ENCODE peak calls at places on chromosomes 6 and 20, in four cellular contexts. M, I, S and B are unnamed samples.

GRCh38 chr6:43702522-43703440 is 15.2 kb upstream of the MRPS18A start:
- DNase-seq in M (peak), S (no peak), I (peak), B (peak)

GRCh38 chr6:125722886-125723285 is 26.5 kb upstream of the HEY2 start:
- DNase-seq in M (no peak), S (no peak), I (no peak), B (no peak)

GRCh38 chr6:167229586-167229985 is 61.5 kb upstream of the UNC93A start:
- DNase-seq in I (no peak), S (no peak), M (no peak), B (no peak)

GRCh38 chr6:148329568-148330299 is 12.9 kb upstream of the SASH1 start:
- DNase-seq in S (no peak), M (no peak), I (no peak), B (no peak)

GRCh38 chr6:144332177-144332576 is 47.0 kb downstream of the UTRN start:
- DNase-seq in M (no peak), I (no peak), S (no peak), B (no peak)

GRCh38 chr6:104682722-104683643 is 176.7 kb downstream of the HACE1 start:
- DNase-seq in S (no peak), M (peak), I (peak), B (peak)

GRCh38 chr6:73782911-73783310 is 86.9 kb downstream of the CD109 start:
- DNase-seq in M (no peak), S (no peak), I (no peak), B (no peak)

GRCh38 chr6:48151142-48151541 is 40.1 kb upstream of the PTCHD4 start:
- DNase-seq in M (no peak), S (no peak), I (no peak), B (no peak)

GRCh38 chr6:27091661-27092315 is 155.7 kb upstream of the PRSS16 start:
- DNase-seq in S (peak), M (peak), I (peak), B (peak)

GRCh38 chr20:48771542-48771941 is 56.3 kb downstream of the PREX1 start:
- DNase-seq in S (no peak), M (no peak), I (no peak), B (peak)

GRCh38 chr6:132392792-132393191 is 8.5 kb downstream of the MOXD1 start:
- DNase-seq in M (no peak), S (no peak), I (peak), B (no peak)

GRCh38 chr6:162854228-162854627 is 126.5 kb downstream of the PACRG start:
- DNase-seq in I (no peak), S (no peak), M (no peak), B (no peak)

GRCh38 chr20:59765599-59766177 is 161.3 kb downstream of the PHACTR3 start:
- DNase-seq in S (no peak), I (no peak), M (no peak), B (peak)

GRCh38 chr6:81612136-81612535 is 140.3 kb downstream of the TENT5A start:
- DNase-seq in M (no peak), S (no peak), I (no peak), B (no peak)

GRCh38 chr6:122678841-122679240 is 68.6 kb downstream of the PKIB start:
- DNase-seq in S (no peak), I (no peak), M (no peak), B (no peak)

GRCh38 chr20:44642203-44643153 is 9.0 kb downstream of the ADA start:
- DNase-seq in I (peak), M (no peak), S (peak), B (peak)

GRCh38 chr6:118586741-118587485 is 38.8 kb downstream of the PLN start:
- DNase-seq in I (no peak), S (no peak), M (no peak), B (no peak)

GRCh38 chr20:57075181-57075580 is 191.3 kb downstream of the BMP7 start:
- DNase-seq in I (no peak), S (no peak), M (no peak), B (no peak)

GRCh38 chr20:60254901-60255411 is 296.7 kb downstream of the CDH26 start:
- DNase-seq in M (no peak), S (no peak), I (no peak), B (no peak)

GRCh38 chr6:42923656-42924055 is 5.6 kb upstream of the CNPY3 start:
- DNase-seq in I (no peak), M (no peak), S (no peak), B (no peak)

GRCh38 chr6:29831776-29832175 is 4.2 kb downstream of the HLA-G start:
- DNase-seq in M (no peak), I (no peak), S (no peak), B (no peak)

GRCh38 chr6:138526822-138527235 is 27.5 kb upstream of the NHSL1 start:
- DNase-seq in S (no peak), M (no peak), I (peak), B (no peak)
- TF ChIP-seq CBX5 in S (no peak), M (no peak), I (no peak), B (no peak)

DNA sequence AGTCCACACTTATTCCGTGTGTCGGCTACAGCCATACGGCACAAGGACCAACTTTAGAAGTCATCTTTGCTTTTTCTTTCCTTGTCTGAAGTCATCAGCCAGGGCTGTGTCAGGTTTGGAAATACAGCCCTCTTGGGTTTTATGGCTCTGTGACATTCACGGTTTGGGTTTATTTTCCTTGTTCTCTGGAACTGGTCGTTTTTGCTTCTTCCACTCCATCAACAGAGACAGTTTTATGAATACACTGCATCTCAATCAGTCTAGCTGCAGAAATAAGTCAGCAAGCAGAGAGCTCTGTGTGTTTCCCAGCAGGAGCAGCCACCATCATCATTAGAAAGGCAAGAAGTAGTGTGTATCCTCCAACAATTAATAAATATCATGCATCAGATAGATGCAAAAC is 132.5 kb downstream of the TBC1D7 start:
- DNase-seq in M (no peak), S (no peak), I (no peak), B (no peak)
- TF ChIP-seq EP300 in M (no peak), S (no peak), I (no peak), B (no peak)

DNA sequence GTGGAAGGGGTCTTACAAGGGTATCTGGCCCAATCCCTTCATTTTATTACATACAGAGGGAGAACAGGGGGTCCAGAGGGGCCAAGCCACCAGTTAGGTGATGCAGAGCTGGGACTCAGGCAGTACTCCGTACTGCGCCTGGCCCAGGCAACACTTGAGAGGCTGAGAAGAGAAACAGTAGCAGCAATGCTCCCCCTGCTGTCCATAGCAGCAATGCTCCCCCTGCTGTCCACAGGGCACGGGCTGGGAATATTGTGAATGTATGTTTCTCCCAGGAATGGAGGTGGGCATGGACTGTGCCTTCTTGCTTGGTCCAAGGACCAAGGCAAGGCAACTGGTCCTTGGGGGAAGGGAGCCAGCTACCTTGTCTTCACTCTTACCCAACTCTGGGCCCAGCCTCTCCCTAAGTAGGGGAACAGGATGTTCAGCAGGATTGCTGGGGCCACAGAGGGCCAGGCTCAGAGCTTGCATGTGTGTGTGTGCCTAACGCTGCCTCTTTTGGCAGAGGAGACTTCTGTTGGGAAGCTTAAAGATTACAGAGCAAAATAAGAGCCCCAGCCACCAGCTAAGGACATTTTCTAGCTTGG is 14.8 kb upstream of the FAM83C start:
- DNase-seq in I (peak), M (no peak), S (no peak), B (peak)
- TF ChIP-seq CBX5 in I (peak), M (no peak), S (no peak), B (no peak)

GRCh38 chr6:113970808-113971676 is at the start of gene HDAC2:
- DNase-seq in S (peak), I (peak), M (peak), B (peak)
- TF ChIP-seq EP300 in S (peak), I (no peak), M (no peak), B (peak)

DNA sequence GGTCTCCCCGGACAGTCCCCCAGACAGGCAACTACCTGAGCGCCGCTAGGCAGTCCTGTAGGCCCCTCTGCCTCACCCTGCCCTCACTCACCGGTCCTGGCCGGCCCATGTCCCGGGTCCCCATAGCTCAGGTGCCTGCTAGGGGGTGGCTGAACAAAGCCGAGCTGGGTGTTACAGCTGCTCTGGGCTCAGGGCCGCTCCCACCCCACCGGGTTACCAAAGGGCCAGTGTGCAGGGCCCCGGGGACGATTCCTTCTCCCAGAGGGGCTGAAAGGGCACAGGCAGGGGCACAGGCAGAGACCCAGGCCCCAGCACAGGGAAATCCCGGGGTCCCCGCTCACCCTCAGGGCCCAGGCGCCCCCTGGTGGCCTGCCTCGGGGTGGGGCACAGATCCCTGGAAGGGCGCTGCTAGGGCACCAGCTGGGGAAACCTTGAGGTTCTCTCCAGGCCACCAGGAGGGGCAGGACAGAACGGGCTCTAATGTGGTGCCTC is 118.4 kb downstream of the GRM4 start:
- DNase-seq in I (peak), M (peak), S (no peak), B (peak)
- TF ChIP-seq CBX5 in I (no peak), M (no peak), S (no peak), B (no peak)

GRCh38 chr6:116307001-116307400 is 27.3 kb upstream of the TSPYL1 start:
- DNase-seq in I (no peak), S (no peak), M (no peak), B (no peak)
- TF ChIP-seq EP300 in I (no peak), S (no peak), M (no peak), B (no peak)

GRCh38 chr20:10356628-10357027 is 77.4 kb downstream of the MKKS start:
- DNase-seq in I (no peak), S (no peak), M (no peak), B (no peak)
- TF ChIP-seq CBX5 in I (no peak), S (no peak), M (no peak), B (no peak)

GRCh38 chr20:24609757-24610156 is 140.3 kb downstream of the SYNDIG1 start:
- DNase-seq in M (no peak), I (no peak), S (no peak), B (no peak)

GRCh38 chr20:24612799-24613775 is 143.7 kb downstream of the SYNDIG1 start:
- DNase-seq in I (no peak), M (no peak), S (no peak), B (no peak)

GRCh38 chr20:24611360-24612140 is 142.1 kb downstream of the SYNDIG1 start:
- DNase-seq in I (no peak), S (no peak), M (no peak), B (no peak)

GRCh38 chr20:24608926-24609667 is 139.7 kb downstream of the SYNDIG1 start:
- DNase-seq in S (peak), M (no peak), I (no peak), B (no peak)

GRCh38 chr20:24610341-24611115 is 141.1 kb downstream of the SYNDIG1 start:
- DNase-seq in M (peak), I (no peak), S (no peak), B (no peak)
- TF ChIP-seq EP300 in M (no peak), I (no peak), S (no peak), B (no peak)